ENCODE peak calls at places on chromosome 16, in seven cellular contexts. O, M, C, T, F, S and G are unnamed samples.

GRCh38 chr16:52925143-52925542 is 127.6 kb downstream of the CHD9NB start:
- DNase-seq in O (no peak), M (no peak), C (no peak), T (no peak), F (no peak), S (no peak), G (peak)

GRCh38 chr16:1822801-1823200 is 3.8 kb downstream of the HAGH start:
- DNase-seq in O (no peak), M (no peak), C (no peak), T (no peak), F (no peak), S (no peak), G (no peak)

GRCh38 chr16:11596572-11597226 is 10.0 kb upstream of the LITAF start:
- DNase-seq in O (no peak), M (no peak), C (no peak), T (no peak), F (no peak), S (no peak), G (no peak)

GRCh38 chr16:80300876-80301275 is 239.9 kb upstream of the DYNLRB2 start:
- DNase-seq in O (peak), M (no peak), C (peak), T (peak), F (no peak), S (no peak), G (no peak)

GRCh38 chr16:3580686-3581085 is 3.5 kb upstream of the NLRC3 start:
- DNase-seq in O (no peak), M (no peak), C (peak), T (no peak), F (no peak), S (no peak), G (no peak)

GRCh38 chr16:1791943-1792812 is 1.3 kb downstream of the IGFALS start:
- DNase-seq in O (no peak), M (no peak), C (no peak), T (no peak), F (no peak), S (no peak), G (no peak)

GRCh38 chr16:3029499-3030127 is 5.8 kb downstream of the THOC6 start:
- DNase-seq in O (no peak), M (no peak), C (peak), T (no peak), F (no peak), S (no peak), G (peak)

GRCh38 chr16:28623172-28623711 is 13.4 kb upstream of the SULT1A1 start:
- DNase-seq in O (no peak), M (peak), C (no peak), T (no peak), F (peak), S (no peak), G (peak)

GRCh38 chr16:48082516-48082915 is 73.3 kb downstream of the ABCC12 start:
- DNase-seq in O (no peak), M (no peak), C (peak), T (no peak), F (no peak), S (no peak), G (no peak)

GRCh38 chr16:12613131-12613991 is 190.3 kb downstream of the CPPED1 start:
- DNase-seq in O (no peak), M (no peak), C (peak), T (no peak), F (no peak), S (no peak), G (peak)

GRCh38 chr16:75322706-75323105 is 71.3 kb upstream of the BCAR1 start:
- DNase-seq in O (no peak), M (no peak), C (peak), T (no peak), F (no peak), S (no peak), G (no peak)

GRCh38 chr16:12057276-12057675 is 80.7 kb downstream of the SNX29 start:
- DNase-seq in O (no peak), M (no peak), C (peak), T (no peak), F (no peak), S (no peak), G (no peak)

GRCh38 chr16:2035431-2036199 is 8.9 kb downstream of the NHERF2 start:
- DNase-seq in O (peak), M (no peak), C (peak), T (no peak), F (peak), S (peak), G (no peak)

GRCh38 chr16:7763111-7763510 is 430.5 kb downstream of the RBFOX1 start:
- DNase-seq in O (no peak), M (no peak), C (no peak), T (no peak), F (no peak), S (no peak), G (no peak)

GRCh38 chr16:83956336-83957289 is 3.6 kb downstream of the OSGIN1 start:
- DNase-seq in O (peak), M (peak), C (peak), T (peak), F (peak), S (peak), G (peak)

GRCh38 chr16:12535535-12536411 is 267.9 kb downstream of the CPPED1 start:
- DNase-seq in O (no peak), M (no peak), C (no peak), T (peak), F (no peak), S (no peak), G (peak)

GRCh38 chr16:53913082-53913870 is 209.3 kb downstream of the FTO start:
- DNase-seq in O (peak), M (no peak), C (peak), T (no peak), F (peak), S (peak), G (peak)

GRCh38 chr16:49658066-49658465 is 197.8 kb downstream of the ZNF423 start:
- DNase-seq in O (no peak), M (no peak), C (no peak), T (no peak), F (no peak), S (no peak), G (no peak)

GRCh38 chr16:79623076-79623475 is 22.5 kb upstream of the MAF start:
- DNase-seq in O (no peak), M (no peak), C (no peak), T (no peak), F (no peak), S (no peak), G (no peak)

GRCh38 chr16:965487-965886 is 5.3 kb downstream of the LMF1 start:
- DNase-seq in O (no peak), M (no peak), C (no peak), T (no peak), F (no peak), S (no peak), G (no peak)

GRCh38 chr16:84507011-84507982 is 2.8 kb upstream of the MEAK7 start:
- DNase-seq in O (no peak), M (no peak), C (no peak), T (no peak), F (no peak), S (no peak), G (peak)

GRCh38 chr16:80931985-80932720 is 74.5 kb downstream of the CMC2 start:
- DNase-seq in O (no peak), M (peak), C (peak), T (peak), F (peak), S (peak), G (peak)

GRCh38 chr16:55035037-55035436 is 104.4 kb downstream of the IRX5 start:
- DNase-seq in O (no peak), M (peak), C (no peak), T (peak), F (peak), S (peak), G (peak)

GRCh38 chr16:5642034-5642433 is 544.4 kb upstream of the EEF2KMT start:
- DNase-seq in O (no peak), M (no peak), C (no peak), T (no peak), F (no peak), S (no peak), G (no peak)

GRCh38 chr16:56975714-56976113 is 13.6 kb upstream of the NLRC5 start:
- DNase-seq in O (no peak), M (no peak), C (no peak), T (no peak), F (no peak), S (no peak), G (no peak)

GRCh38 chr16:8237452-8237851 is 352.9 kb downstream of the TMEM114 start:
- DNase-seq in O (no peak), M (no peak), C (no peak), T (no peak), F (no peak), S (no peak), G (no peak)

GRCh38 chr16:53952215-53953208 is 248.6 kb downstream of the FTO start:
- DNase-seq in O (no peak), M (no peak), C (peak), T (no peak), F (no peak), S (no peak), G (no peak)

GRCh38 chr16:49483251-49483650 is 109.6 kb downstream of the C16orf78 start:
- DNase-seq in O (no peak), M (no peak), C (no peak), T (no peak), F (no peak), S (peak), G (no peak)

GRCh38 chr16:51773051-51773450 is 622.0 kb upstream of the SALL1 start:
- DNase-seq in O (no peak), M (no peak), C (no peak), T (no peak), F (no peak), S (no peak), G (no peak)

GRCh38 chr16:83728518-83728917 is 79.3 kb upstream of the HSBP1 start:
- DNase-seq in O (no peak), M (no peak), C (no peak), T (no peak), F (no peak), S (no peak), G (no peak)

GRCh38 chr16:9060225-9060624 is 31.2 kb upstream of the HAPSTR1 start:
- DNase-seq in O (no peak), M (no peak), C (no peak), T (no peak), F (no peak), S (no peak), G (no peak)

GRCh38 chr16:76338472-76338871 is 61.3 kb downstream of the CNTNAP4 start:
- DNase-seq in O (no peak), M (no peak), C (no peak), T (no peak), F (no peak), S (no peak), G (no peak)
- TF ChIP-seq CTCF in O (no peak), M (no peak), C (no peak), T (no peak), F (no peak), S (no peak), G (no peak)

GRCh38 chr16:27444470-27444869 is 42.5 kb downstream of the IL21R start:
- DNase-seq in O (no peak), M (no peak), C (no peak), T (no peak), F (no peak), S (no peak), G (peak)

GRCh38 chr16:27444015-27444414 is 42.0 kb downstream of the IL21R start:
- DNase-seq in O (no peak), M (no peak), C (peak), T (no peak), F (no peak), S (no peak), G (no peak)

GRCh38 chr16:27446721-27447120 is 44.7 kb downstream of the IL21R start:
- DNase-seq in O (no peak), M (no peak), C (no peak), T (no peak), F (no peak), S (no peak), G (peak)

GRCh38 chr16:27448531-27449433 is 46.8 kb downstream of the IL21R start:
- DNase-seq in O (no peak), M (no peak), C (no peak), T (no peak), F (no peak), S (no peak), G (no peak)

DNA sequence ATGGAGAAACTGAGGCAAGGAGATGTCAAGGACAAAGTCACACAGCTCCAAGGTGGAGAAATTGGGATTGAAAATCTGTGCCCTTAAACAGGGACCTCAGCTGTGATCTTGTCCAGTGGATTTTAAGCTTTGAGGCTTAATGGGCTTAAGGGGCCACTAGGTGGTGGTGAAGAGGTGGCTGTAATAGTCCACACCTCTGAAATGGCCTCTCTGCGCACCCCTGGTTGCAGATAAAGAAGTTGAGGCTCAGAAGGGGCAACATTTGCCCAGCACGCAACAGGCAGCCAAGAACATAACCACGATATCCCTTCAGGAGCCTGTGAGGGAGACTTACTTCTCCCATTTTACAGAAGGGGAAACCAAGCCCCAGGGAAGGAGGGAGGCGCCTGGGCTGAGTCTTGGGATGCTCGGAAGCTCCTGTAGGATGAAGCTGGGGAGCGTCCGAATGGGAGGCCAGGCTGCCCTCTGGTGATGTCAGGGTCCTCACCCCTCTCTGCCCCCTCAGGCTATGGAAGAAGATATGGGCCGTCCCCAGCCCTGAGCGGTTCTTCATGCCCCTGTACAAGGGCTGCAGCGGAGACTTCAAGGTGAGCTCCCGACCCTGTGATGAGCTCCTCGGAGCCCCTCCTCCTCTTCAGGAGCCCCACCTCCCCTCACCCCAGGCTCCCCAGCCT is 43.7 kb downstream of the IL21R start:
- DNase-seq in O (no peak), M (no peak), C (no peak), T (no peak), F (no peak), S (no peak), G (peak)
- TF ChIP-seq CTCF in O (peak), M (no peak), C (no peak), T (no peak), F (no peak), S (no peak), G (no peak)

DNA sequence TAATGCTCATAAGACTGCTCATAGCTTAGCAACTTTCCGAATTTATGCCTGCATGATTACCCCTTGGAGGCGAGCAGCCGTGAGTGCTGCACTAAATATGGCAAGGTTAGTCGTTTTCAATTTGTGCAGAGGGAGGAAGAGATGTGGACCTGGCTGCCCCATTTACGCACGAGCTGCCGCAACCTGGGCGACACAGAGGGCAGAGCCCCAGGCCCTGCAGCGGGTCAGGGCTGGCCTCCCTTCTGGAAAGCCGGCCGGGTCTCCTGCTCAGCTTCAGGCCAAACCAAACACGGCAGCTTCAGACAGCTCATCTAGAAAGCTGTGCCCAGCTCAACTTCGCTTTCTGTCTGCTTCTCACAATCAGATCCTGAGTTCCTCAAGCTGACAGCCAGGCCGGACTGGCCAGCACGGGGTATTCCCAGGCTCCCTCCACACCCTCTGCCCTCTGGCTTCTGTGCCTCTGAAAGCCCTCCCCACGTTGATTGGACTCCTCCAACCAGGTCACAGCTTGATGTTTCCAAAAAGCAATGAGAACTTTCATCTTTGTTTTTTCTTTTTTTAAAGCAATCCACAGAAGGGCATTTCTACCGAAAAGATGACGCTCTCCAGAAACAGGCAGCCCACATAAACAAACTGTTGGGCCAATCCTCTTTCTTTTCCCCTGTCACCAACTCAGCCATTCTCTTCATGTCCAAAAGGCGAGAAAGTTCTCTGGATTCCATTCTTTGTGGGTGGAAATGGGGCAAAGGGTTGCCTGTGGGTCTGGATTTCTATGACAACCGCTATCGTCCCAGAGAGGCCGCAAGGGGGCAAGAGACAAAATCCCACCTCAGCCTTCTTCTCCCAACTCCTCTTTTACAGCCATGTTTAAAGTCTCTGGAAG is 189.1 kb downstream of the ZFHX3 start:
- DNase-seq in O (no peak), M (no peak), C (peak), T (no peak), F (no peak), S (peak), G (no peak)
- TF ChIP-seq CTCF in O (no peak), M (no peak), C (no peak), T (no peak), F (no peak), S (no peak), G (no peak)

DNA sequence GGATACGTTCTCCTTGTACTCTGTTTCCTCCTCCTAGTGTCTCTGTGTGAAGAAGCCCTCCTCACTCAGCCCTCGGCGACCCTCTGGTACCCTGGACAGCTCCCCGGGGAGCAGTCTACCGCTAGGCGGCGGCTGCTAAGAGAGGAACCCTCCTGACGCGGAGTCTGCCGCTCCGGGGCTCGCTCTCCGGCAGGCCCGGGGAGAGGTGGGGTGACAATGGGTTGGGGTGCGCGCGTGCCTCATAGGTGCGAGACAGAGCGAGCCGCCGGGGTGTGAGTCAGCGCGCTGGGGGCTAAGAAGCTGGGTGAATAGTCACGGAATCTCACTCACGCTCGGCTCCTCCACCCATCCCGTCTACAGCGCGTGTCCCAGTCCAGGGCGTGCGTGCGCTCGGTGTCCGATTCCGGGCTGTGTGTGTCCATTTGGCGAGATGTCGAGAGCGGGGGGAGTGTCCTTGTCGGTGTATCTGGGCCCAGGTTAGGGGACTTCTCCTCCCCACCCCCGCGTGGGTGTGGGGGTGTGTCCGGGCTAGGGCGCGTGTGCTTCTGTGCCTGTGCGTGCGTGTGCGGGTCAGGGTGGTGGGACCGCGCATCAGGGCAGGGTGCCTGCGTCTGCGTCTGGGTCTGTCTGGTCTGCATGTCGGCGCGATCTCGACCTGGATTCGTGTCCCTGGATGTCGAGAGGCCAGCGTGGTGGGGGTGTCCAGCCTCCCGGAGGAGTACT is 578 bp upstream of the HS3ST2 start:
- DNase-seq in O (no peak), M (peak), C (peak), T (peak), F (peak), S (peak), G (peak)
- TF ChIP-seq CTCF in O (peak), M (no peak), C (peak), T (peak), F (peak), S (peak), G (peak)

GRCh38 chr16:66923866-66924265 is 1.5 kb downstream of the RRAD start:
- DNase-seq in O (no peak), M (no peak), C (no peak), T (no peak), F (no peak), S (no peak), G (no peak)

GRCh38 chr16:66926171-66926570 is 836 bp upstream of the RRAD start:
- DNase-seq in O (no peak), M (no peak), C (no peak), T (no peak), F (peak), S (peak), G (no peak)

GRCh38 chr16:66925322-66925840 is at the start of gene RRAD:
- DNase-seq in O (no peak), M (no peak), C (peak), T (peak), F (peak), S (peak), G (no peak)

GRCh38 chr16:66923247-66923851 is 2.0 kb downstream of the RRAD start:
- DNase-seq in O (no peak), M (no peak), C (peak), T (no peak), F (peak), S (peak), G (no peak)

GRCh38 chr16:66924527-66925321 is 611 bp downstream of the RRAD start:
- DNase-seq in O (no peak), M (no peak), C (no peak), T (peak), F (peak), S (no peak), G (peak)
- TF ChIP-seq CTCF in O (peak), M (no peak), C (peak), T (peak), F (peak), S (peak), G (peak)

DNA sequence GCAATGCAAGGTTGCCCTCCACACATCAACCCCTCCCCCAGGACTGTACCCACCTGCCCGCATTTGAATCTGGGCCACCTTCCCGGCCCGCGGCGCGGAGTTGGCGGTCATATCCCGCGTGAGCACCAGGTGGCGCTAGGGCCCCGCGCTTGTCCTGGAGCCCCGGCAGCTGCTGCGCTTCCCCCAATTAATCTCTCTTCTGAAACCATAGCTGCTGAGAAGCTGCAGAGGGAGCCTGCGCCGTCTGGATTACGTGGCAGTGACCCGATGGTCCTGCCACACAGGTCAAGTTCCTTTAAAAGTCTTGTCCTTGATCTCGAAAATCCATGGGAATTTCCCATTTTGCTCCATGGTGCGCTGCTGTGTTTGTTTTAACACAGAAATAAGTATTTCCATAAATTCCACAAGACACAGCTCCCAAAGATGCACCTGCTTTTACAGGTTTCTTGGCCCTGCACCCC is 22.0 kb downstream of the COX4I1 start:
- DNase-seq in O (peak), M (peak), C (peak), T (peak), F (peak), S (peak), G (peak)
- TF ChIP-seq CTCF in O (peak), M (peak), C (peak), T (peak), F (peak), S (peak), G (peak)

GRCh38 chr16:89377446-89377838 is 112.9 kb downstream of the ANKRD11 start:
- DNase-seq in O (no peak), M (no peak), C (no peak), T (no peak), F (no peak), S (no peak), G (no peak)
- TF ChIP-seq CTCF in O (no peak), M (no peak), C (no peak), T (no peak), F (no peak), S (no peak), G (no peak)